ENCODE peak calls at places on chromosomes 6 and 20, in four cellular contexts. Y is fibroblast of the aortic adventitia, N is GM13977, H is RWPE1. M is an unnamed sample.

GRCh38 chr6:26003102-26003694 is 40.6 kb downstream of the TRIM38 start:
- DNase-seq in Y (peak; percentile 70), N (peak; percentile 42), H (peak; percentile 62), M (peak; percentile 73)

GRCh38 chr20:57009355-57009754 is 257.1 kb downstream of the BMP7 start:
- DNase-seq in Y (no peak), N (no peak), H (no peak), M (no peak)

GRCh38 chr20:37807901-37808751 is 94.8 kb upstream of the VSTM2L start:
- DNase-seq in Y (no peak), N (no peak), H (no peak), M (no peak)

GRCh38 chr6:17311595-17312311 is 30.6 kb downstream of the RBM24 start:
- DNase-seq in Y (peak; percentile 6), N (no peak), H (no peak), M (peak; percentile 16)

GRCh38 chr20:7291946-7292345 is 524.5 kb downstream of the BMP2 start:
- DNase-seq in Y (no peak), N (no peak), H (no peak), M (no peak)

GRCh38 chr6:110703906-110704594 is 111.2 kb downstream of the CDK19 start:
- DNase-seq in Y (peak; percentile 7), N (no peak), H (no peak), M (no peak)

GRCh38 chr20:347640-348484 is 951 bp downstream of the NRSN2 start:
- DNase-seq in Y (peak; percentile 89), N (peak; percentile 98), H (peak; percentile 99), M (peak; percentile 97)

GRCh38 chr6:38836585-38836984 is 121.5 kb downstream of the DNAH8 start:
- DNase-seq in Y (no peak), N (no peak), H (no peak), M (no peak)

GRCh38 chr6:109927052-109927451 is 51.1 kb upstream of the GPR6 start:
- DNase-seq in Y (no peak), N (no peak), H (no peak), M (no peak)

GRCh38 chr6:6738922-6739717 is 150.6 kb downstream of the LY86 start:
- DNase-seq in Y (no peak), N (no peak), H (no peak), M (no peak)

GRCh38 chr6:164345856-164346496 is 931.5 kb downstream of the QKI start:
- DNase-seq in Y (no peak), N (no peak), H (no peak), M (no peak)

GRCh38 chr6:164345340-164345739 is 930.8 kb downstream of the QKI start:
- DNase-seq in Y (no peak), N (no peak), H (no peak), M (no peak)

GRCh38 chr6:164344801-164345291 is 930.3 kb downstream of the QKI start:
- DNase-seq in Y (peak; percentile 57), N (no peak), H (no peak), M (no peak)

GRCh38 chr6:164347455-164347854 is 932.9 kb downstream of the QKI start:
- DNase-seq in Y (no peak), N (no peak), H (no peak), M (no peak)

GRCh38 chr6:164346631-164347030 is 932.1 kb downstream of the QKI start:
- DNase-seq in Y (no peak), N (no peak), H (no peak), M (no peak)
- TF ChIP-seq CTCF in Y (no peak), N (no peak), H (no peak), M (no peak)

DNA sequence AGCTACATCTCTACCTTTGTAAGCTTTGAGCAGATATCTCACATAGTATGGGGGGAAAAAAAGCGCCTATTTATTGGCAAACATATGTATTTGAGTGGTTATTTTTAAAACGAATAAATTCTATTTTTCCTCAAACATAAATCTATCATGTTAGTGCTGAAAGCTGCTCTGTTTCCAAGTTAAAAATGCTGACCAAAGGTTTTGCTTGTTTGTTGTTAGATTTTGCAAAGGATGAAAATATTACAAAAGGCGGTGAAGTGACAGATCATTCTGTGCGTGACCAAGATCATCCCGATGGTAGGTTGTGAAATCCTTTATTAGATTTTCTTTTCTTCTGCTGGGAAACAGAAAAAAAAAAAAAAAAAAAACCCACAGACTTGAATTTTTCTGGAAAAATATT is 605.9 kb downstream of the KIF16B start:
- DNase-seq in Y (no peak), N (no peak), H (no peak), M (no peak)
- TF ChIP-seq CTCF in Y (no peak), N (no peak), H (no peak), M (no peak)

GRCh38 chr20:31516651-31517050 is 2.4 kb downstream of the HM13 start:
- DNase-seq in Y (no peak), N (no peak), H (no peak), M (no peak)

GRCh38 chr20:31515072-31515774 is 981 bp downstream of the HM13 start:
- DNase-seq in Y (no peak), N (no peak), H (no peak), M (no peak)

GRCh38 chr20:31515775-31516107 is 1.5 kb downstream of the HM13 start:
- DNase-seq in Y (no peak), N (no peak), H (no peak), M (no peak)

GRCh38 chr20:31516166-31516565 is 1.9 kb downstream of the HM13 start:
- DNase-seq in Y (no peak), N (no peak), H (no peak), M (no peak)

DNA sequence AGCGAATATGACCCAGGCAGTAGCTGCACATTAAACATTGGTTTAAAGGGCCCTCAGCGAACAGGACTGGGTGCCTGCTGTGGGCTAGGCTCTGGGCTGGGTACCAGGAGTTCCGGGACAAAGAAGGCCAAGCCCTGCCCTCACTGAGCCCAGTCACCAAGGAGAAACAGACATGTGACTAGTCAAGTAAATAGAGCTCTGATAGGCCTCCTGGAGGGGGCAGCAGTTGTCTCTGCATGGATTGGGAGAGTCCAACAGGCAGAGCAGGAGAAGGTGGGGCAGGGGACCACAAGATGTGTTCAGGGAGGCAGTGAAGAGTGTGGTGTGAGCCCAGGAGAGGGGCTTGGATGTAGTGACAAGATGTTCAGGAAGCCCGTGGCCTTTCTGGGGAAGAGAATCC is 3.1 kb downstream of the HM13 start:
- DNase-seq in Y (peak; percentile 69), N (no peak), H (peak; percentile 45), M (peak; percentile 13)
- TF ChIP-seq CTCF in Y (peak; percentile 42), N (no peak), H (no peak), M (no peak)

GRCh38 chr20:1891263-1892121 is 3.7 kb upstream of the SIRPA start:
- DNase-seq in Y (no peak), N (no peak), H (no peak), M (no peak)
- TF ChIP-seq CTCF in Y (no peak), N (no peak), H (no peak), M (no peak)

DNA sequence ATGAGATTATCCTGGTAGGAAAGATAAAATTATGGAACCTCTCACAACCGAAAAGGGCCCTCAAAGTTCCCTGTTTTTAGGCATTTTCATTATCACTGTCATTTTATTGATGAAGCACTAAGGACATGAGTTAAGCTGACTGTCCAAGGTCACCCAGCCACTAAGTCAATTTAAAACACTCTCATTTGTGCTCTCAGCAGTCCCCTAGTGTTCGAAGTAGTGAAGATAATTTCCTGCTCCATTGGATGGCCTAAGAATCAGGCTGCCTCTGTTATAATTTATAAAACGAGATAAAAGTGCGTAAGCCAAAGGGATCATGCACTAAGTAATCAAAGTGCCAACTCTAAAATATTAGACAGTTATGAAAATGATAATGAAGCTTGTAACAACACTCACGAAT is 169.1 kb downstream of the KIF16B start:
- DNase-seq in Y (no peak), N (no peak), H (no peak), M (no peak)
- TF ChIP-seq CTCF in Y (no peak), N (no peak), H (no peak), M (no peak)

DNA sequence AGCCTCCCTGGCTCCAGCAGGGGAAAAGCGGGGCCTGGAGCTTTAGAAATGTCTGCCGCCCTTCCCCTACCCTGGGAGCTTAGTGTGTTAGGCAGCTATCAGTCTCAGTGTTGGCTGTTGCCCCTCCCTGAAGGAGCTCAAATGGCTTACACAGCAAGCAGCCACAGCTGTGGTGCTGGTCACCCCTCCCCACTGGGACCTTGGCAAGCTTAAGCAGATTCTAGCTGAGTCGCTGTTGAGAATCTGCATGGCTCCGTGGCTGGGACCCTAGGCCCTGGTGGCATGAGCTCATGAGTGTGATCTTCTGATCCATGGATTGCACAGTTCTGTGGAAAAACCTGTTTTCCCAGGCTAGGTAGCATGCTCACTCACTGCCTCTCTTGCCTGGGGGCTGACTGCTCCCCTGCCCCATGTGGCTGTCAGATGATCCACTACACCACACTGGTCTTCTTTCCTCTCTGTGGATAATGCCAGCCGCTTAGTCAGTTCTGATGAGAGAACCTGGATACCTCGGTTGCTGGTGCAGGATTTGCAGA is 714.0 kb downstream of the MAFB start:
- DNase-seq in Y (no peak), N (no peak), H (no peak), M (no peak)
- TF ChIP-seq CTCF in Y (no peak), N (no peak), H (no peak), M (no peak)

GRCh38 chr6:158595223-158595622 is 35.3 kb downstream of the TMEM181 start:
- DNase-seq in Y (no peak), N (no peak), H (peak; percentile 5), M (no peak)
- TF ChIP-seq CTCF in Y (peak; percentile 34), N (no peak), H (no peak), M (peak; percentile 13)